ENCODE peak calls at places on chromosomes 3 and 15, in six cellular contexts. U, B, C, F, K and Y are unnamed samples.
A peak's percentile ranks its signal among the peaks of the same experiment; 100 is the strongest.

GRCh38 chr3:49278548-49278947 is 1.5 kb upstream of the C3orf62 start:
- DNase-seq in U (no peak), B (no peak), C (no peak), F (no peak), K (no peak), Y (no peak)

GRCh38 chr3:71168961-71169411 is 414.5 kb downstream of the FOXP1 start:
- DNase-seq in U (no peak), B (no peak), C (no peak), F (no peak), K (no peak), Y (no peak)

GRCh38 chr3:59820352-59820934 is 770.6 kb upstream of the CFAP20DC start:
- DNase-seq in U (no peak), B (peak; percentile 65), C (peak; percentile 80), F (no peak), K (no peak), Y (no peak)

GRCh38 chr15:65655026-65655425 is 33.3 kb downstream of the SLC24A1 start:
- DNase-seq in U (no peak), B (peak; percentile 61), C (peak; percentile 80), F (no peak), K (no peak), Y (peak; percentile 30)

GRCh38 chr3:154844863-154845262 is 235.3 kb upstream of the MME start:
- DNase-seq in U (no peak), B (no peak), C (no peak), F (no peak), K (no peak), Y (no peak)

GRCh38 chr3:151630938-151631417 is 102.7 kb upstream of the AADACL2 start:
- DNase-seq in U (no peak), B (peak; percentile 36), C (peak; percentile 33), F (no peak), K (no peak), Y (peak; percentile 51)

GRCh38 chr3:46705022-46705530 is 3.9 kb downstream of the TMIE start:
- DNase-seq in U (peak; percentile 68), B (peak; percentile 54), C (peak; percentile 51), F (peak; percentile 55), K (peak; percentile 68), Y (peak; percentile 53)

GRCh38 chr3:71587958-71588357 is 4.4 kb upstream of the FOXP1 start:
- DNase-seq in U (no peak), B (no peak), C (no peak), F (no peak), K (no peak), Y (no peak)

GRCh38 chr3:122977645-122978466 is 49.7 kb downstream of the SEMA5B start:
- DNase-seq in U (no peak), B (peak; percentile 35), C (peak; percentile 59), F (peak; percentile 95), K (no peak), Y (peak; percentile 92)

GRCh38 chr15:70447927-70448698 is 315.2 kb downstream of the UACA start:
- DNase-seq in U (no peak), B (no peak), C (no peak), F (no peak), K (peak; percentile 54), Y (no peak)

GRCh38 chr15:67641453-67641852 is 99.0 kb downstream of the MAP2K5 start:
- DNase-seq in U (no peak), B (no peak), C (no peak), F (no peak), K (no peak), Y (no peak)

GRCh38 chr3:76245622-76246021 is 460.3 kb upstream of the ZNF717 start:
- DNase-seq in U (no peak), B (no peak), C (no peak), F (no peak), K (no peak), Y (no peak)

GRCh38 chr3:116920836-116921596 is 211.4 kb downstream of the TUSC7 start:
- DNase-seq in U (no peak), B (no peak), C (peak; percentile 72), F (no peak), K (no peak), Y (no peak)

GRCh38 chr15:56537881-56538280 is 72.9 kb upstream of the MNS1 start:
- DNase-seq in U (no peak), B (peak; percentile 90), C (no peak), F (no peak), K (peak; percentile 42), Y (no peak)

GRCh38 chr15:91982401-91982800 is 128.9 kb downstream of the SLCO3A1 start:
- DNase-seq in U (no peak), B (no peak), C (no peak), F (no peak), K (no peak), Y (no peak)

GRCh38 chr15:83837946-83838571 is 184.1 kb downstream of the ADAMTSL3 start:
- DNase-seq in U (peak; percentile 1), B (peak; percentile 41), C (peak; percentile 24), F (peak; percentile 69), K (no peak), Y (peak; percentile 53)

GRCh38 chr3:129560269-129560787 is 17.4 kb downstream of the H1-8 start:
- DNase-seq in U (no peak), B (peak; percentile 70), C (no peak), F (no peak), K (no peak), Y (peak; percentile 80)

GRCh38 chr3:138042043-138042442 is 32.1 kb downstream of the CLDN18 start:
- DNase-seq in U (no peak), B (peak; percentile 76), C (peak; percentile 84), F (no peak), K (no peak), Y (no peak)

GRCh38 chr15:97317163-97317562 is 643.3 kb upstream of the ARRDC4 start:
- DNase-seq in U (no peak), B (no peak), C (no peak), F (no peak), K (no peak), Y (no peak)

GRCh38 chr3:64454179-64454578 is 228.9 kb upstream of the PRICKLE2 start:
- DNase-seq in U (no peak), B (peak; percentile 23), C (peak; percentile 64), F (no peak), K (no peak), Y (peak; percentile 17)

GRCh38 chr3:175270199-175270837 is 411.2 kb downstream of the NAALADL2 start:
- DNase-seq in U (no peak), B (no peak), C (no peak), F (no peak), K (no peak), Y (peak; percentile 85)

GRCh38 chr3:107271787-107272387 is 105.4 kb upstream of the CCDC54 start:
- DNase-seq in U (no peak), B (peak; percentile 60), C (peak; percentile 55), F (peak; percentile 62), K (no peak), Y (peak; percentile 63)

GRCh38 chr3:86814918-86815655 is 175.9 kb downstream of the VGLL3 start:
- DNase-seq in U (no peak), B (peak; percentile 31), C (no peak), F (no peak), K (no peak), Y (no peak)

GRCh38 chr15:55266547-55266946 is 23.1 kb downstream of the RAB27A start:
- DNase-seq in U (no peak), B (no peak), C (no peak), F (no peak), K (no peak), Y (no peak)

GRCh38 chr15:91586542-91586941 is 267.0 kb upstream of the SLCO3A1 start:
- DNase-seq in U (no peak), B (no peak), C (no peak), F (no peak), K (no peak), Y (no peak)

GRCh38 chr15:73694419-73694818 is 10.2 kb downstream of the CD276 start:
- DNase-seq in U (no peak), B (no peak), C (no peak), F (no peak), K (no peak), Y (no peak)

GRCh38 chr3:151003024-151003771 is 30.7 kb upstream of the CLRN1 start:
- DNase-seq in U (no peak), B (peak; percentile 6), C (peak; percentile 81), F (no peak), K (no peak), Y (peak; percentile 18)

GRCh38 chr15:93152951-93153350 is 63.9 kb upstream of the RGMA start:
- DNase-seq in U (no peak), B (no peak), C (no peak), F (no peak), K (no peak), Y (no peak)

GRCh38 chr3:168123211-168124173 is 27.8 kb upstream of the GOLIM4 start:
- DNase-seq in U (no peak), B (no peak), C (no peak), F (no peak), K (no peak), Y (no peak)